ENCODE peak calls at places on chromosomes 7 and 10, in seven cellular contexts. One of them, this sample, is unnamed.

GRCh38 chr7:84113906-84114875 is 80.4 kb downstream of the SEMA3A start:
- DNase-seq in GM12878: no peak
- DNase-seq in body of pancreas: no peak
- DNase-seq in lower leg skin: no peak
- DNase-seq in sigmoid colon: no peak
- DNase-seq in Peyer's patch: no peak
- DNase-seq in spleen: no peak
- DNase-seq in this sample: no peak

GRCh38 chr7:41007351-41007751 is 695.5 kb downstream of the INHBA start:
- DNase-seq in GM12878: no peak
- DNase-seq in body of pancreas: no peak
- DNase-seq in lower leg skin: no peak
- DNase-seq in sigmoid colon: no peak
- DNase-seq in Peyer's patch: no peak
- DNase-seq in spleen: no peak
- DNase-seq in this sample: no peak

GRCh38 chr7:93985101-93985500 is 19.1 kb downstream of the BET1 start:
- DNase-seq in GM12878: no peak
- DNase-seq in body of pancreas: no peak
- DNase-seq in lower leg skin: no peak
- DNase-seq in sigmoid colon: no peak
- DNase-seq in Peyer's patch: no peak
- DNase-seq in spleen: no peak
- DNase-seq in this sample: no peak

GRCh38 chr7:101913876-101914275 is 96.5 kb downstream of the CUX1 start:
- DNase-seq in GM12878: no peak
- DNase-seq in body of pancreas: no peak
- DNase-seq in lower leg skin: no peak
- DNase-seq in sigmoid colon: no peak
- DNase-seq in Peyer's patch: no peak
- DNase-seq in spleen: no peak
- DNase-seq in this sample: no peak

GRCh38 chr10:103507235-103508191 is 14.0 kb downstream of the NEURL1 start:
- DNase-seq in GM12878: no peak
- DNase-seq in body of pancreas: peak; percentile 62
- DNase-seq in lower leg skin: no peak
- DNase-seq in sigmoid colon: no peak
- DNase-seq in Peyer's patch: no peak
- DNase-seq in spleen: peak; percentile 40
- DNase-seq in this sample: peak; percentile 41

GRCh38 chr10:113151178-113151577 is 201.1 kb downstream of the TCF7L2 start:
- DNase-seq in GM12878: no peak
- DNase-seq in body of pancreas: no peak
- DNase-seq in lower leg skin: no peak
- DNase-seq in sigmoid colon: no peak
- DNase-seq in Peyer's patch: no peak
- DNase-seq in spleen: no peak
- DNase-seq in this sample: no peak

GRCh38 chr7:34156336-34156735 is 251.0 kb downstream of the BMPER start:
- DNase-seq in GM12878: no peak
- DNase-seq in body of pancreas: no peak
- DNase-seq in lower leg skin: no peak
- DNase-seq in sigmoid colon: no peak
- DNase-seq in Peyer's patch: no peak
- DNase-seq in spleen: no peak
- DNase-seq in this sample: no peak

GRCh38 chr7:68722044-68722443 is 876.2 kb upstream of the AUTS2 start:
- DNase-seq in GM12878: no peak
- DNase-seq in body of pancreas: no peak
- DNase-seq in lower leg skin: no peak
- DNase-seq in sigmoid colon: no peak
- DNase-seq in Peyer's patch: no peak
- DNase-seq in spleen: no peak
- DNase-seq in this sample: no peak

GRCh38 chr7:42935861-42936260 is 3.7 kb downstream of the MRPL32 start:
- DNase-seq in GM12878: no peak
- DNase-seq in body of pancreas: no peak
- DNase-seq in lower leg skin: no peak
- DNase-seq in sigmoid colon: no peak
- DNase-seq in Peyer's patch: no peak
- DNase-seq in spleen: no peak
- DNase-seq in this sample: no peak

GRCh38 chr7:42945821-42946615 is 13.8 kb downstream of the MRPL32 start:
- DNase-seq in GM12878: no peak
- DNase-seq in body of pancreas: no peak
- DNase-seq in lower leg skin: no peak
- DNase-seq in sigmoid colon: no peak
- DNase-seq in Peyer's patch: no peak
- DNase-seq in spleen: no peak
- DNase-seq in this sample: no peak

GRCh38 chr7:42939457-42940240 is 7.5 kb downstream of the MRPL32 start:
- DNase-seq in GM12878: no peak
- DNase-seq in body of pancreas: no peak
- DNase-seq in lower leg skin: no peak
- DNase-seq in sigmoid colon: no peak
- DNase-seq in Peyer's patch: no peak
- DNase-seq in spleen: no peak
- DNase-seq in this sample: no peak

GRCh38 chr7:42946616-42946928 is 14.4 kb downstream of the MRPL32 start:
- DNase-seq in GM12878: no peak
- DNase-seq in body of pancreas: no peak
- DNase-seq in lower leg skin: no peak
- DNase-seq in sigmoid colon: no peak
- DNase-seq in Peyer's patch: no peak
- DNase-seq in spleen: no peak
- DNase-seq in this sample: no peak

DNA sequence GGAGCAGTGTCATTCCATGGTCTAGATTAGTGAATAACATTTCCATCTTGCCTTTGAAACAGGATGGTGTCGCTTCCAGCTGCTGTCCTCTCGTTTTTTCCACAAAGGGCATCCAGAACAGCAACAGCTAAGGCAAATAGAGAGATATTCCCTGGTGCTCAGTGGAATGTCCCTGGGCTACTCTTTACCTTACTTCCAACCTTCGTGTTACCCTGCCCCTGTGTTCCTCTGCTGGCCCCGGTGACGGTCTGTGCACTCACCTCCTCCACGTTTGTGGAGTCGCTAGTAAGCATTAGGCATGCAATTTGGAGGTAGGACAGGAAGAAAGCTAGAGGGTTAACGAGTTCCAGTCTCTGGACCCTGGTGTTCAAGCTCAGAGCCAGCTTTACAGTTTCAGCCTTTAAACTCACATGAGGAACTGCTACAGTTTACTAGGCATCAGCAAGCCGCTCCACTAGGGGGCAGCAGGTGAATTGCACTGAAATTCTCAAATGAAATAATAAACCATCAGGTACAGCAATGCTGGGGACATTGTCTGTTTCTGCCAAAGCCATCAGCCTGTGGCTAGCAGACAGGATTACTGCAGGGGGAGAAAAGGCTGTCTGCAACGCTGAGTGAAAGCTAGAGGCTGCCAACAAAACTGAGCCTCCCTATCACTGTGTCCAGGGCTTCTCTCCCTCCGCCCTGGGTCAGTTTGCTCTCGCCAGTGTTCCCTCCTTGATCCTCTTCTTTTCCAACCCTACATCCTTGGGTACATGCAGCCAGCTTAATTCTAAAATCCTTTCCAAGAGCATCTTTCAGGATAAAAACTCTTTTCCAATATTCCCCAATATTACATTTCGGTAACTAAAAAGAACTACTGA is 9.0 kb downstream of the MRPL32 start:
- DNase-seq in GM12878: peak; percentile 48
- DNase-seq in body of pancreas: peak; percentile 89
- DNase-seq in lower leg skin: peak; percentile 78
- DNase-seq in sigmoid colon: peak; percentile 84
- DNase-seq in Peyer's patch: peak; percentile 76
- DNase-seq in spleen: peak; percentile 88
- DNase-seq in this sample: peak; percentile 75
- TF ChIP-seq POLR2A in GM12878: no peak
- TF ChIP-seq POLR2A in body of pancreas: no peak
- TF ChIP-seq POLR2A in lower leg skin: no peak
- TF ChIP-seq POLR2A in sigmoid colon: no peak
- TF ChIP-seq POLR2A in Peyer's patch: no peak
- TF ChIP-seq POLR2A in spleen: no peak
- TF ChIP-seq POLR2A in this sample: no peak

DNA sequence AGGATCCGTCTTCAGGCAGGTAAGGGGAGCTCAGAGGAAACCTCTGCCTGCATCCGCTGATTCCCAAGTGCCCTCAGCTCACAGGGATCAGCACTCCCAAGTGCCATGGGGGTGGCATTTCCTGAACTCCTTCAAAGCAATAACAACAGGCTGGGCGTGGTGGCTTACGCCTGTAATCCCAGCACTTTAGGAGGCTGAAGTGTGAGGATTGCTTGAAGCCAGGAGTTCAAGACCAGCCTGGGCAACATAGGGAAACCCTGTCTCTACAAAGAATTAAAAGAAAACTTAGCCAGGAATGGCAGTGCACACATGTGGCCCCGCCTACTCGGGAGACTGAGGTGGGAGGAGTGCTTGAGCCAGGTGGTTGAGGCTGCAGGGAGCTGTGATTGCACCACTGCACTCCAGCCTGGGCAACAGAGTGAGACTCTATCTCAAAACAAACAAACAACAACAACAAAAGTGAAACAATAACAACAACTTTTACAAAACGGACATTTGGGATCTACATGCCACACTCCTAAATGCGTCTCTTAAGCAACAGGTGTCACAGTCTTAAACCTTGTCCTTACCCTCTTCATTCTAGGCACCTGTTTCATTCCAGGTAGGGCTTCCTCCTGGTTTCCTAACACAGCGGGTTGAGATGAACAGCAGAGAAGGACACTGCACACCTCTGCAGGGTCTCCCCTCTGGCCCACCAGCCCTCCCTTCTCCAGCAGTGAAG is 73.8 kb downstream of the PAXIP1 start:
- DNase-seq in GM12878: no peak
- DNase-seq in body of pancreas: peak; percentile 38
- DNase-seq in lower leg skin: no peak
- DNase-seq in sigmoid colon: no peak
- DNase-seq in Peyer's patch: no peak
- DNase-seq in spleen: peak; percentile 79
- DNase-seq in this sample: no peak
- TF ChIP-seq POLR2A in GM12878: no peak
- TF ChIP-seq POLR2A in body of pancreas: no peak
- TF ChIP-seq POLR2A in lower leg skin: no peak
- TF ChIP-seq POLR2A in sigmoid colon: no peak
- TF ChIP-seq POLR2A in Peyer's patch: no peak
- TF ChIP-seq POLR2A in spleen: no peak
- TF ChIP-seq POLR2A in this sample: no peak

DNA sequence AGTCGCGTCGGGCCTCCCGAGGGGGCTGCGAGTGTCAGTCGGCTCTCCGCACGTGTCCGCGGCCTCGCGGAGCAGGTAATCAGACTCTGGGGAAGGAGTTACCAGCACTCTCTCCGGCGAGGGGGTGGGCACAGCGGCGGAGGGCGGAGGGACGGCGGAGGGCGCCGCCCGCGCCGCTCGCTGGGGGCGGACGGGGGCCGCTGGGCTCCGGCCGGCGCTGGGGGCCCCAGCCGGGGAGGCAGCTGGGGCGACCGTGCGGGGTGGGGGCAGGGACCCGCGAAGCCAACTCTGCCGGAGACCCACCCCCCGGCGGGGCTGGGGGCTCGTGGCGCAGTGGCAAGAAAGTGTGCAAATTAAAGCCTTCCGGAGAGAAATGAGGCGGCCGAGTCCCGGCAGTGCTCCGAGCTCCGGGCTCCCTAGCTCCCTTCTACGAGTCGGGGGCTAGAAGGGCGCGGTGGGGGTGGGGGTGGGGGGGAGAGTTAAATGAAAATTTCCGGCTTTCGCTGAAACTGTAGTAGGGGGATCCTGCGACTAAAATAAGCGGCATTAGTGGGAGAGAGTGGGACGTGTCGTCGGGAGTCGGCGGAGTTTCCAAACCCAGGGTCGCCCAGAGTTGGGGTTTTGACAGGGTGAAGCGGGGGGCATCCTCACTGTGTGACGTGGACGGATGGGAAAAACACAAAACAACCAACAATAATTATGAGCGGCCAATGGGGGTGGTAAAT is at the start of gene CDK6:
- DNase-seq in GM12878: no peak
- DNase-seq in body of pancreas: peak; percentile 77
- DNase-seq in lower leg skin: peak; percentile 47
- DNase-seq in sigmoid colon: peak; percentile 78
- DNase-seq in Peyer's patch: peak; percentile 73
- DNase-seq in spleen: peak; percentile 92
- DNase-seq in this sample: peak; percentile 80
- TF ChIP-seq POLR2A in GM12878: peak; percentile 86
- TF ChIP-seq POLR2A in body of pancreas: no peak
- TF ChIP-seq POLR2A in lower leg skin: no peak
- TF ChIP-seq POLR2A in sigmoid colon: no peak
- TF ChIP-seq POLR2A in Peyer's patch: no peak
- TF ChIP-seq POLR2A in spleen: no peak
- TF ChIP-seq POLR2A in this sample: no peak

GRCh38 chr10:134743-135600 is at the start of gene ZMYND11:
- DNase-seq in GM12878: no peak
- DNase-seq in body of pancreas: peak; percentile 77
- DNase-seq in lower leg skin: peak; percentile 36
- DNase-seq in sigmoid colon: peak; percentile 82
- DNase-seq in Peyer's patch: peak; percentile 81
- DNase-seq in spleen: peak; percentile 92
- DNase-seq in this sample: peak; percentile 77

GRCh38 chr10:134205-134742 is 981 bp upstream of the ZMYND11 start:
- DNase-seq in GM12878: no peak
- DNase-seq in body of pancreas: peak; percentile 25
- DNase-seq in lower leg skin: no peak
- DNase-seq in sigmoid colon: no peak
- DNase-seq in Peyer's patch: peak; percentile 64
- DNase-seq in spleen: no peak
- DNase-seq in this sample: no peak

GRCh38 chr10:137031-137430 is 1.8 kb downstream of the ZMYND11 start:
- DNase-seq in GM12878: no peak
- DNase-seq in body of pancreas: peak; percentile 32
- DNase-seq in lower leg skin: no peak
- DNase-seq in sigmoid colon: no peak
- DNase-seq in Peyer's patch: no peak
- DNase-seq in spleen: no peak
- DNase-seq in this sample: no peak

GRCh38 chr10:136465-136762 is 1.2 kb downstream of the ZMYND11 start:
- DNase-seq in GM12878: no peak
- DNase-seq in body of pancreas: no peak
- DNase-seq in lower leg skin: no peak
- DNase-seq in sigmoid colon: no peak
- DNase-seq in Peyer's patch: no peak
- DNase-seq in spleen: no peak
- DNase-seq in this sample: no peak

DNA sequence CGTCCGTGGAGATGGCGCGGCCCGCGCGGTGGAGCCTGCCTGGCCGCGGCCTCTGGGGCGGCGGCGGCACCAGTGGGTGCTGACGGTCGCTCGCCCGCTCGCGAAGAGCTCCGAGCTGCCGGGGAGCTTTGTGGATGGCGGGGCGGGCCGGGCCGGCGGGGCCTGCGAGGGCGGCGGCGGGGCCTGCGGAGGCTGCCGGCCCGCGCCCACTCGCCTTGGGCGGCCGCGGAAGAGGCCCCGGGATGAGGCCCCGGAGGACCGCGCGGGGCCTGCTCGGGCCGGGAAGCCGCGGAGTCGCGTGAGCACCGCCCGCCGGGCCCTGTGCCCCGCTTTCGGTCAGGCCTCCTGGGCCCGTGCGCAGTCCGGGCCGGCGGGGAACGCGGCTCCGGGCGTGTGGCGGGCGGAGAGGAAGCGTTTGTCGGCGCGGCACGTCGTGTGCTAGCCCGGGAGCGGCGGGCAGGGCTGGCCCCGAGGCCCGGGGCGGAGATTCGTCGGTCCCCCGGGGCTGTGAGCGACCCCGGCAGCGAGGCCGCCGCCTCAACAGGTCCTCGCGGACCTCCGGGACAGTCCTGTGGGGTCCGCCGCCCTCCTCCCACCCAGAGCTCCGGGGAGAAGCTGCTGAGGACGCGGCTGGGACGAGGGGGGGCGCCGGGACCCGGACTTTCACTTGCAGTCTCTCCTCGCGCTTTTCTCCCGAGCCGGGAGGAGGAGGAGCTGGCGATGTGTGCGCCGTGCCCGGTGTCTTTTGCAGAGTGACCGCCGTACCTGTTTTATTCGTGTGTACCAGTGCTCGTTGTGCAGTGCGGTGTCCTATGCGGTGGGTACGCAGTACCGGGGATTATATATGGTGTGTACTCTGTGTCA is 578 bp downstream of the ZMYND11 start:
- DNase-seq in GM12878: no peak
- DNase-seq in body of pancreas: peak; percentile 78
- DNase-seq in lower leg skin: peak; percentile 50
- DNase-seq in sigmoid colon: peak; percentile 87
- DNase-seq in Peyer's patch: peak; percentile 83
- DNase-seq in spleen: peak; percentile 93
- DNase-seq in this sample: peak; percentile 90
- TF ChIP-seq POLR2A in GM12878: peak; percentile 69
- TF ChIP-seq POLR2A in body of pancreas: peak; percentile 33
- TF ChIP-seq POLR2A in lower leg skin: no peak
- TF ChIP-seq POLR2A in sigmoid colon: no peak
- TF ChIP-seq POLR2A in Peyer's patch: peak; percentile 34
- TF ChIP-seq POLR2A in spleen: no peak
- TF ChIP-seq POLR2A in this sample: no peak